ENCODE peak calls at places on chromosomes 1 and 21, in five cellular contexts. L is A549, F is GM12878, Q is IMR-90, S is HepG2. W is an unnamed sample.

GRCh38 chr1:117527566-117528102 is 78.2 kb upstream of the TENT5C start:
- DNase-seq in L (no peak), F (no peak), Q (peak), S (no peak), W (no peak)

GRCh38 chr1:39205102-39205780 is 746 bp downstream of the MACF1 start:
- DNase-seq in L (no peak), F (no peak), Q (peak), S (no peak), W (peak)

GRCh38 chr21:31660134-31660565 is 657 bp downstream of the SOD1 start:
- DNase-seq in L (no peak), F (no peak), Q (no peak), S (no peak), W (no peak)

GRCh38 chr1:91098299-91098901 is 76.6 kb upstream of the ZNF644 start:
- DNase-seq in L (no peak), F (no peak), Q (no peak), S (no peak), W (no peak)

GRCh38 chr21:45175326-45176085 is 101.1 kb downstream of the ADARB1 start:
- DNase-seq in L (no peak), F (no peak), Q (peak), S (no peak), W (no peak)

GRCh38 chr21:15058718-15059316 is 6.0 kb downstream of the NRIP1 start:
- DNase-seq in L (peak), F (no peak), Q (peak), S (no peak), W (peak)

GRCh38 chr1:17485280-17485679 is 45.8 kb upstream of the RCC2 start:
- DNase-seq in L (peak), F (no peak), Q (peak), S (no peak), W (no peak)

GRCh38 chr1:216815239-216815955 is 92.2 kb upstream of the ESRRG start:
- DNase-seq in L (no peak), F (no peak), Q (peak), S (no peak), W (no peak)

GRCh38 chr1:213154056-213154677 is 103.1 kb downstream of the RPS6KC1 start:
- DNase-seq in L (no peak), F (no peak), Q (no peak), S (no peak), W (no peak)

GRCh38 chr21:45211661-45212060 is 76.0 kb downstream of the POFUT2 start:
- DNase-seq in L (no peak), F (no peak), Q (no peak), S (no peak), W (peak)

GRCh38 chr1:72434070-72434469 is 151.7 kb upstream of the NEGR1 start:
- DNase-seq in L (no peak), F (no peak), Q (no peak), S (no peak), W (no peak)

GRCh38 chr1:25369241-25369640 is 31.1 kb downstream of the TMEM50A start:
- DNase-seq in L (no peak), F (no peak), Q (no peak), S (peak), W (peak)

GRCh38 chr1:83676106-83676505 is 322.8 kb downstream of the TTLL7 start:
- DNase-seq in L (no peak), F (no peak), Q (no peak), S (no peak), W (no peak)

GRCh38 chr1:168772428-168772827 is 43.4 kb upstream of the DPT start:
- DNase-seq in L (no peak), F (no peak), Q (no peak), S (no peak), W (no peak)

GRCh38 chr1:53442297-53442696 is 16.9 kb upstream of the DMRTB1 start:
- DNase-seq in L (no peak), F (no peak), Q (peak), S (no peak), W (no peak)

GRCh38 chr21:30289414-30289813 is at the start of gene KRTAP25-1:
- DNase-seq in L (no peak), F (no peak), Q (no peak), S (no peak), W (no peak)

GRCh38 chr1:4489486-4489885 is 164.9 kb upstream of the AJAP1 start:
- DNase-seq in L (no peak), F (no peak), Q (no peak), S (no peak), W (no peak)

GRCh38 chr1:208242829-208243521 is 1.2 kb downstream of the PLXNA2 start:
- DNase-seq in L (peak), F (no peak), Q (no peak), S (no peak), W (peak)

GRCh38 chr1:81032374-81032773 is 768.4 kb upstream of the ADGRL2 start:
- DNase-seq in L (no peak), F (no peak), Q (no peak), S (no peak), W (no peak)

GRCh38 chr1:64476251-64476952 is 6.5 kb downstream of the CACHD1 start:
- DNase-seq in L (no peak), F (no peak), Q (peak), S (no peak), W (no peak)

GRCh38 chr1:182383037-182383661 is 8.4 kb downstream of the GLUL start:
- DNase-seq in L (no peak), F (no peak), Q (no peak), S (no peak), W (no peak)

GRCh38 chr1:204188959-204189639 is 7.2 kb downstream of the KISS1 start:
- DNase-seq in L (no peak), F (peak), Q (no peak), S (no peak), W (no peak)

GRCh38 chr1:15384301-15384901 is 25.3 kb upstream of the EFHD2 start:
- DNase-seq in L (no peak), F (peak), Q (no peak), S (no peak), W (no peak)

GRCh38 chr1:94622757-94623156 is 81.2 kb upstream of the F3 start:
- DNase-seq in L (peak), F (no peak), Q (peak), S (no peak), W (no peak)

GRCh38 chr1:185634704-185635103 is 99.5 kb upstream of the HMCN1 start:
- DNase-seq in L (no peak), F (no peak), Q (no peak), S (no peak), W (no peak)

GRCh38 chr1:9292361-9293240 is at the start of gene SPSB1:
- DNase-seq in L (peak), F (no peak), Q (peak), S (peak), W (peak)

GRCh38 chr1:89516055-89516454 is 8.6 kb upstream of the LRRC8B start:
- DNase-seq in L (peak), F (no peak), Q (peak), S (peak), W (peak)

GRCh38 chr21:41834252-41834925 is 44.8 kb downstream of the PRDM15 start:
- DNase-seq in L (no peak), F (no peak), Q (no peak), S (no peak), W (no peak)

GRCh38 chr1:151311589-151312331 is 15.5 kb downstream of the PI4KB start:
- DNase-seq in L (peak), F (no peak), Q (peak), S (peak), W (peak)

GRCh38 chr1:93344886-93345632 is 648 bp upstream of the DR1 start:
- DNase-seq in L (no peak), F (no peak), Q (peak), S (peak), W (no peak)

GRCh38 chr1:216310776-216311175 is 112.5 kb downstream of the USH2A start:
- DNase-seq in L (peak), F (no peak), Q (peak), S (no peak), W (no peak)

GRCh38 chr1:18965206-18966173 is 9.0 kb upstream of the IFFO2 start:
- DNase-seq in L (peak), F (no peak), Q (peak), S (no peak), W (no peak)

GRCh38 chr1:167499106-167499505 is 19.2 kb downstream of the CD247 start:
- DNase-seq in L (no peak), F (no peak), Q (no peak), S (no peak), W (no peak)

GRCh38 chr1:36016686-36017085 is 67.2 kb upstream of the TEKT2 start:
- DNase-seq in L (no peak), F (no peak), Q (no peak), S (no peak), W (no peak)

GRCh38 chr1:155191904-155192303 is 15.8 kb downstream of the THBS3 start:
- DNase-seq in L (no peak), F (no peak), Q (no peak), S (no peak), W (no peak)

GRCh38 chr1:203271962-203272632 is 33.2 kb upstream of the BTG2 start:
- DNase-seq in L (no peak), F (no peak), Q (no peak), S (no peak), W (no peak)

GRCh38 chr1:5111581-5111980 is 457.2 kb downstream of the AJAP1 start:
- DNase-seq in L (no peak), F (no peak), Q (no peak), S (no peak), W (no peak)

GRCh38 chr1:20281801-20282200 is 8.9 kb upstream of the VWA5B1 start:
- DNase-seq in L (peak), F (no peak), Q (peak), S (no peak), W (no peak)

GRCh38 chr21:44958471-44959191 is 18.8 kb downstream of the SLX9 start:
- DNase-seq in L (no peak), F (no peak), Q (peak), S (no peak), W (no peak)

GRCh38 chr1:68232354-68233148 is at the start of gene WLS:
- DNase-seq in L (peak), F (no peak), Q (peak), S (no peak), W (no peak)
- TF ChIP-seq POLR2A in L (no peak), F (no peak), Q (peak), S (no peak), W (no peak)

GRCh38 chr1:69433073-69433472 is 134.6 kb upstream of the LRRC7 start:
- DNase-seq in L (no peak), F (no peak), Q (no peak), S (no peak), W (no peak)
- TF ChIP-seq SMC3 in L (no peak), F (no peak), Q (no peak), S (no peak), W (no peak)

GRCh38 chr1:41173651-41174050 is 68.5 kb downstream of the SCMH1 start:
- DNase-seq in L (no peak), F (no peak), Q (no peak), S (no peak), W (no peak)

GRCh38 chr1:41169799-41170180 is 72.3 kb downstream of the SCMH1 start:
- DNase-seq in L (no peak), F (no peak), Q (no peak), S (peak), W (no peak)

GRCh38 chr1:41169066-41169798 is 72.9 kb downstream of the SCMH1 start:
- DNase-seq in L (no peak), F (no peak), Q (no peak), S (no peak), W (no peak)

GRCh38 chr1:41174170-41174569 is 67.9 kb downstream of the SCMH1 start:
- DNase-seq in L (no peak), F (no peak), Q (no peak), S (no peak), W (no peak)

DNA sequence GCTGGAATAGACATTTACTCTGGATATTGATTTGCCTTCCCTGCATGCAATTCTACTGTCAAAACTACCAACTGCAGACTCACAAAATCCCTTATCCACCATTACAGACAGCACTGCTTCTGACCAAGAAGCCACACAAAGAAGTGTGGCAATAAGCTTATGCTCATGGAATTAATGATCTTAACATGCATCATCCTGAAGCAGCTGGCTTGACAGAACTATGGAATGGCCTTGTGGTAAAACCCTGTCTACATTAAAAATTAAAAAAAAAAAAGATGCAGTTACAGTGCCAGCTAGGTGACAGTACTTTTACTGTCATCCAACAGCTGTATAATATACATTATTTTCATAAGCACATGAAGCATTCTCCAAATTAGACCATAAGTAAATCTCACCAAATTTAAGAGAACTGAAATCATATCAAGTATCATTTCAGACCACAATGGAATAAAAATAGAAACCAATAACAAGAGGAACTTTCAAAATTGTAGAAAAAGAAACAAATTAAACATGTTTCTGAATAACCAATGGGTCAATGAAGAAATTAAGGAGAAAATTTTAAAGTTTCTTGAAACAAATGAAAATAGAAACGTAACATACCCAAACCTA is 70.7 kb downstream of the SCMH1 start:
- DNase-seq in L (no peak), F (no peak), Q (no peak), S (no peak), W (no peak)
- TF ChIP-seq POLR2A in L (no peak), F (no peak), Q (no peak), S (no peak), W (no peak)

DNA sequence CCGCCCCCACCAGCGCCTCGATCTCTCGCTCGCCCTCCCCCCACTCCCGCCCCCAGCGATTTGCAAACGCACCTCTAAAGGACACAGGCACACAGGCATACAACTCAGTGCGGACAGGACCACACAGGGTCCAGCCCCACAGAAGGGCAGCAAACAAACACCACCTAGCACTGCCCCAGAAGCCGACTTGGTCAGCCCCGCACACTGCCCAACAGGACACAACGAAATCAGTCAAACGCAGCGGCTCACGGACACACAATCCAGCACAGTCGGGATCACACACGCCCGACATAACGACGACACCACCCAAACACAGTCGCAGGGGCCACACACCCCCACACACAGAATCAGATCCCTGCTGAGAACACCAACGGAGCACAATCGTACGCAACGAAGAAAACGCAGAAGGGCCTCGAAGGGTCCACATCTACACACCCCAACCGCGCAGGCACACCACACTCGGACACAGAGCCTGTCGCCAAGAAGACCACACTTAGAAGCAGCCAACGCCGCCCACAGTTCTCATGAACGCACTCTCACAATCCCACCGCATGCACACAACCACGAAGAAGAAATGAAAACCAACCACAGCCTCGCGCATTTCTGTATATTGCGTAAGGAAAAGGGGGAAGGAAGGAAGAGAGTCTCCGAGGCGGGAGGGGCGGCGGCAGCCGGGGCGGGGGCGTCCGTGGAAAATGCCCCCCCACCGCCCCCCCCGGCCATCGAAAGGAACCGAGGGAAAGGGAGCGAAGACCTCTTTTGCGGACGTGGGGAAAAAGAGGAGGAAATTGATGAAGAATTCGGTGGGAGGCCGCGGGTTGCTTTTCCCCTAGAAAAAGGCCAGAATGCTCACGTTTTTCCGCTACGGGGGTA is 475 bp downstream of the TAL1 start:
- DNase-seq in L (peak), F (peak), Q (peak), S (no peak), W (peak)
- TF ChIP-seq SMC3 in L (no peak), F (no peak), Q (no peak), S (no peak), W (no peak)

GRCh38 chr1:32335951-32336867 is at the start of gene MARCKSL1:
- DNase-seq in L (peak), F (no peak), Q (peak), S (peak), W (peak)

GRCh38 chr1:32334864-32335618 is 992 bp downstream of the MARCKSL1 start:
- DNase-seq in L (peak), F (no peak), Q (peak), S (no peak), W (peak)

GRCh38 chr1:32333251-32333963 is 2.6 kb downstream of the MARCKSL1 start:
- DNase-seq in L (no peak), F (no peak), Q (no peak), S (no peak), W (no peak)

GRCh38 chr1:32335619-32335950 is 448 bp downstream of the MARCKSL1 start:
- DNase-seq in L (no peak), F (no peak), Q (no peak), S (no peak), W (no peak)

GRCh38 chr1:32334274-32334861 is 1.7 kb downstream of the MARCKSL1 start:
- DNase-seq in L (no peak), F (no peak), Q (no peak), S (no peak), W (no peak)
- TF ChIP-seq POLR2A in L (no peak), F (peak), Q (no peak), S (no peak), W (peak)

GRCh38 chr1:75855734-75856133 is 59.1 kb downstream of the MSH4 start:
- DNase-seq in L (no peak), F (no peak), Q (no peak), S (no peak), W (no peak)

GRCh38 chr1:75855010-75855409 is 58.3 kb downstream of the MSH4 start:
- DNase-seq in L (peak), F (no peak), Q (peak), S (peak), W (no peak)
- TF ChIP-seq SMC3 in L (no peak), F (no peak), Q (no peak), S (no peak), W (no peak)